ENCODE peak calls at places on chromosome 1, in nine cellular contexts. I is NCI-H1092, C is AG09319, Q is H54, Z is cardiac fibroblast, P is fibroblast of pulmonary artery, J is dermis microvascular lymphatic vessel endothelial cell, O is OCI-M1, T is kidney tubule cell. X is an unnamed sample.

GRCh38 chr1:24735619-24736375 is 9.4 kb upstream of the CLIC4 start:
- DNase-seq in Q (no peak), Z (peak), P (peak), O (peak), J (no peak), I (peak), T (no peak), C (no peak), X (no peak)

GRCh38 chr1:85992756-85993155 is 163.8 kb downstream of the COL24A1 start:
- DNase-seq in T (no peak), O (peak), C (no peak), Q (no peak), Z (peak), J (no peak), I (no peak), P (peak), X (no peak)

GRCh38 chr1:150259758-150260669 is 2.4 kb downstream of the CA14 start:
- DNase-seq in O (no peak), Q (no peak), T (peak), J (no peak), C (no peak), I (peak), P (no peak), Z (peak), X (peak)

GRCh38 chr1:30523055-30524020 is 200.0 kb downstream of the MATN1 start:
- DNase-seq in Q (peak), Z (peak), T (peak), O (no peak), I (no peak), P (peak), C (no peak), J (no peak), X (peak)

GRCh38 chr1:29970747-29971325 is 734.5 kb downstream of the PTPRU start:
- DNase-seq in I (no peak), Z (no peak), O (no peak), Q (no peak), J (no peak), T (no peak), C (no peak), P (no peak), X (no peak)

GRCh38 chr1:154241703-154242352 is 21.1 kb downstream of the UBAP2L start:
- DNase-seq in Z (no peak), I (no peak), J (no peak), C (no peak), T (no peak), Q (no peak), O (no peak), P (no peak), X (no peak)

GRCh38 chr1:47918257-47918867 is 78.8 kb downstream of the TRABD2B start:
- DNase-seq in J (peak), C (no peak), Q (no peak), O (peak), I (no peak), T (no peak), Z (no peak), P (no peak), X (no peak)

GRCh38 chr1:119387858-119388257 is 19.3 kb downstream of the HAO2 start:
- DNase-seq in Z (no peak), J (no peak), I (no peak), T (no peak), C (no peak), O (no peak), Q (no peak), P (no peak), X (no peak)

GRCh38 chr1:194300776-194301175 is 1114.4 kb upstream of the B3GALT2 start:
- DNase-seq in I (no peak), Q (no peak), T (no peak), C (no peak), J (no peak), Z (no peak), P (no peak), O (no peak), X (no peak)

GRCh38 chr1:169750041-169750440 is 16.2 kb upstream of the SELE start:
- DNase-seq in T (no peak), C (no peak), I (no peak), Q (no peak), O (no peak), J (no peak), P (no peak), Z (no peak), X (no peak)